ENCODE peak calls at places on chromosome 20, in seven cellular contexts. X is OCI-LY7, K is A172, O is LoVo, C is memory B cell, U is HEK293T, S is ELF-1. R is an unnamed sample.
A peak's percentile ranks its signal among the peaks of the same experiment; 100 is the strongest.

GRCh38 chr20:33871362-33871761 is 60.2 kb downstream of the CHMP4B start:
- DNase-seq in K (no peak), X (no peak), U (no peak), S (no peak), O (no peak), C (no peak), R (no peak)

GRCh38 chr20:25286917-25287316 is 39.0 kb downstream of the PYGB start:
- DNase-seq in O (no peak), K (no peak), X (no peak), U (no peak), S (no peak), C (no peak), R (no peak)

GRCh38 chr20:21796059-21796458 is 90.6 kb downstream of the PAX1 start:
- DNase-seq in O (no peak), C (no peak), K (no peak), S (peak; percentile 8), U (no peak), X (peak; percentile 4), R (no peak)

GRCh38 chr20:51287628-51288413 is 254.7 kb downstream of the NFATC2 start:
- DNase-seq in X (no peak), U (no peak), O (no peak), S (no peak), K (no peak), C (no peak), R (no peak)

GRCh38 chr20:52379723-52380336 is 188.3 kb upstream of the ZFP64 start:
- DNase-seq in O (peak; percentile 26), U (peak; percentile 51), S (peak; percentile 17), X (peak; percentile 11), C (peak; percentile 16), K (peak; percentile 16), R (no peak)

GRCh38 chr20:20407891-20408805 is 40.2 kb downstream of the INSM1 start:
- DNase-seq in S (no peak), U (peak; percentile 44), O (no peak), C (no peak), X (no peak), K (peak; percentile 8), R (no peak)

GRCh38 chr20:47546184-47547033 is 44.7 kb downstream of the NCOA3 start:
- DNase-seq in X (no peak), O (peak; percentile 21), U (no peak), S (no peak), K (no peak), C (no peak), R (no peak)

GRCh38 chr20:64119301-64119680 is 11.9 kb upstream of the NPBWR2 start:
- DNase-seq in X (no peak), S (no peak), U (no peak), K (no peak), C (no peak), O (no peak), R (no peak)

GRCh38 chr20:39152126-39152525 is 190.0 kb downstream of the DHX35 start:
- DNase-seq in C (no peak), S (no peak), X (no peak), O (no peak), U (no peak), K (no peak), R (no peak)

GRCh38 chr20:5910192-5910591 is 40.1 kb downstream of the TRMT6 start:
- DNase-seq in U (no peak), X (no peak), C (no peak), S (no peak), O (no peak), K (no peak), R (no peak)

GRCh38 chr20:62358171-62358719 is 8.9 kb downstream of the LAMA5 start:
- DNase-seq in O (no peak), S (no peak), K (peak; percentile 92), U (no peak), C (no peak), X (peak; percentile 39), R (no peak)

GRCh38 chr20:24766826-24767622 is 182.0 kb upstream of the CST7 start:
- DNase-seq in U (no peak), O (no peak), S (no peak), C (no peak), X (no peak), K (no peak), R (no peak)

GRCh38 chr20:53930651-53931504 is 139.5 kb downstream of the BCAS1 start:
- DNase-seq in X (peak; percentile 26), C (no peak), O (peak; percentile 50), K (peak; percentile 58), U (no peak), S (no peak), R (no peak)

GRCh38 chr20:47343007-47343472 is 13.5 kb downstream of the ZMYND8 start:
- DNase-seq in K (no peak), O (no peak), U (no peak), X (no peak), C (no peak), S (no peak), R (no peak)

GRCh38 chr20:33790571-33790970 is 20.6 kb upstream of the CHMP4B start:
- DNase-seq in U (no peak), K (no peak), S (no peak), C (no peak), X (no peak), O (no peak), R (no peak)

GRCh38 chr20:19880256-19881079 is 122.4 kb downstream of the RIN2 start:
- DNase-seq in O (peak; percentile 86), S (peak; percentile 25), C (no peak), K (peak; percentile 66), X (no peak), U (no peak), R (no peak)

GRCh38 chr20:54017846-54018245 is 52.5 kb downstream of the BCAS1 start:
- DNase-seq in K (no peak), U (no peak), X (peak; percentile 26), C (no peak), O (no peak), S (no peak), R (peak; percentile 15)

GRCh38 chr20:35307666-35308653 is 15.7 kb upstream of the FAM83C start:
- DNase-seq in C (no peak), X (no peak), S (no peak), K (peak; percentile 97), U (no peak), O (peak; percentile 39), R (no peak)

GRCh38 chr20:25300496-25301170 is 52.7 kb downstream of the PYGB start:
- DNase-seq in K (peak; percentile 51), X (no peak), S (no peak), C (no peak), O (no peak), U (no peak), R (no peak)

GRCh38 chr20:60249436-60249835 is 291.2 kb downstream of the CDH26 start:
- DNase-seq in U (no peak), O (peak; percentile 39), S (no peak), K (peak; percentile 96), X (no peak), C (no peak), R (no peak)

GRCh38 chr20:58930496-58930895 is 50.6 kb upstream of the NELFCD start:
- DNase-seq in O (no peak), X (no peak), C (no peak), K (no peak), U (no peak), S (no peak), R (no peak)

GRCh38 chr20:45409531-45410272 is 1.6 kb downstream of the DBNDD2 start:
- DNase-seq in K (no peak), X (no peak), O (no peak), S (no peak), U (no peak), C (no peak), R (no peak)

GRCh38 chr20:391041-391711 is 10.6 kb downstream of the TRIB3 start:
- DNase-seq in O (no peak), C (no peak), X (no peak), K (no peak), U (no peak), S (no peak), R (no peak)

GRCh38 chr20:25196701-25197120 is 1.2 kb downstream of the ENTPD6 start:
- DNase-seq in S (peak; percentile 45), U (peak; percentile 29), O (no peak), X (no peak), C (no peak), K (no peak), R (no peak)

GRCh38 chr20:52914870-52915269 is 57.3 kb upstream of the TSHZ2 start:
- DNase-seq in K (no peak), X (no peak), S (no peak), O (no peak), C (no peak), U (no peak), R (no peak)

GRCh38 chr20:50304883-50305635 is 114.4 kb downstream of the CEBPB start:
- DNase-seq in O (no peak), U (no peak), C (no peak), S (peak; percentile 53), K (no peak), X (no peak), R (no peak)

GRCh38 chr20:53021934-53022333 is 49.8 kb downstream of the TSHZ2 start:
- DNase-seq in S (no peak), U (no peak), O (no peak), C (no peak), K (no peak), X (no peak), R (no peak)

GRCh38 chr20:62210496-62210855 is 9.6 kb downstream of the HRH3 start:
- DNase-seq in C (no peak), X (no peak), O (no peak), U (no peak), S (no peak), K (no peak), R (no peak)

GRCh38 chr20:18284805-18285533 is 3.4 kb upstream of the ZNF133 start:
- DNase-seq in X (peak; percentile 19), U (no peak), C (no peak), O (no peak), S (no peak), K (no peak), R (no peak)

GRCh38 chr20:4227085-4227821 is 211.9 kb upstream of the RNF24 start:
- DNase-seq in K (peak; percentile 82), S (peak; percentile 63), U (peak; percentile 46), C (no peak), O (peak; percentile 48), X (peak; percentile 8), R (no peak)

GRCh38 chr20:8089668-8090067 is 42.4 kb upstream of the PLCB1 start:
- DNase-seq in U (no peak), S (no peak), K (no peak), C (no peak), O (no peak), X (no peak), R (no peak)

GRCh38 chr20:53493201-53493908 is 100.3 kb downstream of the ZNF217 start:
- DNase-seq in U (no peak), C (no peak), S (no peak), K (no peak), X (no peak), O (no peak), R (no peak)

GRCh38 chr20:60365063-60365640 is 406.9 kb downstream of the CDH26 start:
- DNase-seq in U (no peak), K (no peak), O (no peak), X (peak; percentile 4), S (peak; percentile 30), C (no peak), R (no peak)

R was measured in GM19239.